ENCODE peak calls at places on chromosomes 5 and 9, in five cellular contexts. Q is uterus, R is thyroid gland, W is body of pancreas, V is K562. N is an unnamed sample.

GRCh38 chr5:135718151-135718550 is 116.3 kb upstream of the SLC25A48 start:
- DNase-seq in Q (no peak), R (no peak), W (no peak), V (no peak), N (peak; percentile 52)

GRCh38 chr5:149166128-149166527 is 24.8 kb downstream of the ABLIM3 start:
- DNase-seq in Q (no peak), R (no peak), W (no peak), V (no peak), N (no peak)

GRCh38 chr5:92944903-92945629 is 636.0 kb downstream of the NR2F1-AS1 start:
- DNase-seq in Q (no peak), R (no peak), W (no peak), V (no peak), N (no peak)

GRCh38 chr5:59583151-59583809 is 310.2 kb downstream of the PDE4D start:
- DNase-seq in Q (no peak), R (no peak), W (no peak), V (no peak), N (no peak)

GRCh38 chr9:126236273-126236672 is 90.4 kb upstream of the MVB12B start:
- DNase-seq in Q (no peak), R (no peak), W (no peak), V (no peak), N (no peak)

GRCh38 chr9:112037281-112038016 is 137.6 kb downstream of the SUSD1 start:
- DNase-seq in Q (no peak), R (no peak), W (no peak), V (no peak), N (no peak)

GRCh38 chr9:16112116-16112515 is 559.3 kb downstream of the CCDC171 start:
- DNase-seq in Q (no peak), R (no peak), W (no peak), V (no peak), N (no peak)

GRCh38 chr5:94690778-94691177 is 72.3 kb downstream of the SLF1 start:
- DNase-seq in Q (no peak), R (no peak), W (no peak), V (no peak), N (no peak)

GRCh38 chr5:125058185-125058826 is 311.9 kb upstream of the ZNF608 start:
- DNase-seq in Q (no peak), R (no peak), W (no peak), V (no peak), N (no peak)

GRCh38 chr5:161676109-161676508 is 9.4 kb upstream of the GABRA6 start:
- DNase-seq in Q (no peak), R (no peak), W (no peak), V (no peak), N (no peak)

GRCh38 chr5:115838885-115839518 is 2.4 kb downstream of the ATG12 start:
- DNase-seq in Q (no peak), R (no peak), W (no peak), V (peak; percentile 60), N (no peak)

GRCh38 chr5:6710078-6710477 is 3.2 kb upstream of the TENT4A start:
- DNase-seq in Q (no peak), R (no peak), W (no peak), V (no peak), N (no peak)

GRCh38 chr9:133377721-133378216 is 1.6 kb downstream of the STKLD1 start:
- DNase-seq in Q (peak; percentile 44), R (no peak), W (no peak), V (peak; percentile 70), N (no peak)

GRCh38 chr9:133375116-133375723 is 640 bp downstream of the SURF4 start:
- DNase-seq in Q (no peak), R (peak; percentile 22), W (peak; percentile 50), V (peak; percentile 62), N (no peak)

GRCh38 chr9:133374612-133375115 is 1.2 kb downstream of the SURF4 start:
- DNase-seq in Q (no peak), R (no peak), W (no peak), V (no peak), N (no peak)

GRCh38 chr9:133378408-133378962 is 2.3 kb downstream of the STKLD1 start:
- DNase-seq in Q (no peak), R (no peak), W (no peak), V (no peak), N (no peak)

DNA sequence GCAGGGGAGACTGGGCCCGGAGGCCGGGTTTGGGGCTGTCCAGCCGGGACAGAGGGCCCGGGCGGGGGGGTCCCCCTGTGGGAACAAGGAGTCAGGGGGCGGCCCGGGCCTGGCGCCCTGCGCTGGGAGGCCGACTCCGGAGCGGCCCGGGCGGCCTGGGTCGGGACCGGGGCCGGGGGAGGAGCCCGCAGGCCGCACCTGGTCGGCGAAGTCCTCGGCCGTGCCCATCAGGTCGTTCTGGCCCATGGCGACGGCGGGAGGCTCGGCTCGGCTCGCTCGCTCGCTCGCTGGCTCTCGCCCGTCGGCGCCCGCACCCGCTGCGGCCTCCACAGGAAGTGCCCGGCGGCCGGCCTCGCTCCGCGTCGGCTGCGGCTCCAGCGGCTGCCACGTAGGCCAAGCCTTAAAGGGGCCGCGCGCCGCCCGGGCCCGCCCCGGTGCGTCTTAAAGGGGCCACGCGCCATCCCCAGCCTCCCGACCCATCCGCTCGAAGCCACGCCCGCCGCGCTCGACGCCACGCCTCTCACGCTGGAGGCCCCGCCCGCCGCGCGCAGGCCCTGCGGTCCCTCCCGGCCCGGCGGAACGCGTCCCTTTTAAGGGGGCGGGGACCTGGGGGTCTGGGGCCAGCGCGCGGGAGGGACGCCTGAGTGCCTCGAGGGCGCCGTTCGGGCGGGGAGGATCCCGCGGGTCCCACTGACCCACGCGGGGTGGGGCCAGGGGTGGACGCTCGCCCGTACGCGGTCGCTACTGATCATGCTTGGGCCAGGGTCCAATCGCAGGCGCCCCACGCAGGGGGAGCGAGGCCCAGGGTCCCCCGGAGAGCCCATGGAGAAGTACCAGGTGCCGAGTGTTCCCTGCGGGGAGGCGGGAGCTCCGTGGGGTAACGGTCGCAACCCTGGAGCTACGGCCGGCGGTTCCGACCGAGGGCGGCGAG is at the start of the genes STKLD1 and SURF4:
- DNase-seq in Q (peak; percentile 94), R (peak; percentile 96), W (peak; percentile 97), V (peak; percentile 97), N (peak; percentile 100)
- TF ChIP-seq POLR2A in Q (peak; percentile 89), R (no peak), W (peak; percentile 55), V (peak; percentile 58), N (peak; percentile 96)

GRCh38 chr5:139403787-139404483 is at the start of gene SPATA24:
- DNase-seq in Q (peak; percentile 98), R (peak; percentile 99), W (peak; percentile 97), V (peak; percentile 98), N (peak; percentile 95)
- TF ChIP-seq POLR2A in Q (no peak), R (no peak), W (peak; percentile 45), V (peak; percentile 70), N (no peak)

GRCh38 chr5:139271201-139272027 is 22.1 kb upstream of the MATR3 start:
- DNase-seq in Q (no peak), R (no peak), W (no peak), V (peak; percentile 59), N (no peak)

GRCh38 chr5:139275536-139276297 is 17.8 kb upstream of the MATR3 start:
- DNase-seq in Q (no peak), R (no peak), W (no peak), V (peak; percentile 58), N (no peak)

GRCh38 chr5:139273322-139273571 is 20.3 kb upstream of the MATR3 start:
- DNase-seq in Q (no peak), R (no peak), W (no peak), V (no peak), N (peak; percentile 35)

GRCh38 chr5:139272471-139273321 is 20.8 kb upstream of the MATR3 start:
- DNase-seq in Q (no peak), R (no peak), W (no peak), V (no peak), N (peak; percentile 52)

GRCh38 chr5:139273572-139274264 is 19.8 kb upstream of the MATR3 start:
- DNase-seq in Q (peak; percentile 81), R (peak; percentile 87), W (peak; percentile 93), V (peak; percentile 94), N (peak; percentile 85)
- TF ChIP-seq POLR2A in Q (peak; percentile 56), R (no peak), W (peak; percentile 54), V (peak; percentile 97), N (peak; percentile 75)

GRCh38 chr5:173786296-173787187 is 101.6 kb upstream of the CPEB4 start:
- DNase-seq in Q (no peak), R (no peak), W (no peak), V (peak; percentile 81), N (no peak)

GRCh38 chr5:173790177-173790719 is 97.9 kb upstream of the CPEB4 start:
- DNase-seq in Q (no peak), R (no peak), W (no peak), V (no peak), N (no peak)

GRCh38 chr5:173790836-173791546 is 97.2 kb upstream of the CPEB4 start:
- DNase-seq in Q (no peak), R (no peak), W (no peak), V (no peak), N (no peak)

GRCh38 chr5:173791878-173792277 is 96.3 kb upstream of the CPEB4 start:
- DNase-seq in Q (no peak), R (no peak), W (no peak), V (peak; percentile 38), N (no peak)

GRCh38 chr5:173789031-173789920 is 98.9 kb upstream of the CPEB4 start:
- DNase-seq in Q (no peak), R (no peak), W (no peak), V (no peak), N (peak; percentile 95)
- TF ChIP-seq POLR2A in Q (no peak), R (no peak), W (no peak), V (no peak), N (no peak)

GRCh38 chr5:10591946-10592345 is 28.1 kb downstream of the ANKRD33B start:
- DNase-seq in Q (no peak), R (no peak), W (no peak), V (no peak), N (no peak)

GRCh38 chr5:10588779-10589447 is 25.0 kb downstream of the ANKRD33B start:
- DNase-seq in Q (no peak), R (no peak), W (no peak), V (peak; percentile 98), N (no peak)

GRCh38 chr5:10592598-10592997 is 28.7 kb downstream of the ANKRD33B start:
- DNase-seq in Q (no peak), R (no peak), W (no peak), V (no peak), N (no peak)

GRCh38 chr5:10591159-10591558 is 27.3 kb downstream of the ANKRD33B start:
- DNase-seq in Q (no peak), R (no peak), W (no peak), V (no peak), N (no peak)

GRCh38 chr5:10590226-10591047 is 26.6 kb downstream of the ANKRD33B start:
- DNase-seq in Q (no peak), R (no peak), W (no peak), V (peak; percentile 74), N (peak; percentile 75)
- TF ChIP-seq POLR2A in Q (no peak), R (no peak), W (no peak), V (no peak), N (no peak)

GRCh38 chr9:114829686-114830085 is 23.8 kb upstream of the TNFSF15 start:
- DNase-seq in Q (no peak), R (no peak), W (no peak), V (no peak), N (no peak)

GRCh38 chr9:114837923-114838322 is 32.1 kb upstream of the TNFSF15 start:
- DNase-seq in Q (no peak), R (no peak), W (no peak), V (no peak), N (no peak)

GRCh38 chr9:114830546-114830945 is 24.7 kb upstream of the TNFSF15 start:
- DNase-seq in Q (no peak), R (no peak), W (no peak), V (no peak), N (no peak)

GRCh38 chr9:114836769-114837168 is 30.9 kb upstream of the TNFSF15 start:
- DNase-seq in Q (no peak), R (no peak), W (no peak), V (no peak), N (no peak)

GRCh38 chr9:114834386-114834785 is 28.5 kb upstream of the TNFSF15 start:
- DNase-seq in Q (no peak), R (no peak), W (no peak), V (no peak), N (no peak)
- TF ChIP-seq POLR2A in Q (no peak), R (no peak), W (no peak), V (no peak), N (no peak)

N was measured in H54.